ENCODE peak calls at places on chromosomes 1 and 21, in nine cellular contexts. One of them, this sample, is unnamed.

GRCh38 chr21:42063578-42064521 is 7.3 kb upstream of the UMODL1 start:
- DNase-seq in A172: no peak
- DNase-seq in WTC11: no peak
- DNase-seq in stromal cell of bone marrow: no peak
- DNase-seq in fibroblast of mammary gland: peak
- DNase-seq in CD4-positive, alpha-beta memory T cell: peak
- DNase-seq in anterior cingulate cortex: no peak
- DNase-seq in stimulated activated CD8-positive, alpha-beta memory T cell treated with anti-CD3 and anti-CD28 coated beads, Interleukin-15, amount 100 ng/mL, for 4 hours: peak
- DNase-seq in H9: no peak
- DNase-seq in this sample: peak

GRCh38 chr21:36175771-36176565 is 19.3 kb downstream of the DOP1B start:
- DNase-seq in A172: no peak
- DNase-seq in WTC11: no peak
- DNase-seq in stromal cell of bone marrow: no peak
- DNase-seq in fibroblast of mammary gland: no peak
- DNase-seq in CD4-positive, alpha-beta memory T cell: no peak
- DNase-seq in anterior cingulate cortex: no peak
- DNase-seq in stimulated activated CD8-positive, alpha-beta memory T cell treated with anti-CD3 and anti-CD28 coated beads, Interleukin-15, amount 100 ng/mL, for 4 hours: no peak
- DNase-seq in H9: peak
- DNase-seq in this sample: peak

GRCh38 chr1:201282931-201283829 is at the start of gene PKP1:
- DNase-seq in A172: no peak
- DNase-seq in WTC11: peak
- DNase-seq in stromal cell of bone marrow: no peak
- DNase-seq in fibroblast of mammary gland: no peak
- DNase-seq in CD4-positive, alpha-beta memory T cell: no peak
- DNase-seq in anterior cingulate cortex: no peak
- DNase-seq in stimulated activated CD8-positive, alpha-beta memory T cell treated with anti-CD3 and anti-CD28 coated beads, Interleukin-15, amount 100 ng/mL, for 4 hours: no peak
- DNase-seq in H9: peak
- DNase-seq in this sample: no peak

GRCh38 chr1:153534933-153535663 is 693 bp downstream of the S100A6 start:
- DNase-seq in A172: peak
- DNase-seq in WTC11: no peak
- DNase-seq in stromal cell of bone marrow: no peak
- DNase-seq in fibroblast of mammary gland: peak
- DNase-seq in CD4-positive, alpha-beta memory T cell: no peak
- DNase-seq in anterior cingulate cortex: no peak
- DNase-seq in stimulated activated CD8-positive, alpha-beta memory T cell treated with anti-CD3 and anti-CD28 coated beads, Interleukin-15, amount 100 ng/mL, for 4 hours: no peak
- DNase-seq in H9: no peak
- DNase-seq in this sample: no peak

GRCh38 chr1:9726406-9726805 is 74.9 kb downstream of the PIK3CD start:
- DNase-seq in A172: no peak
- DNase-seq in WTC11: no peak
- DNase-seq in stromal cell of bone marrow: no peak
- DNase-seq in fibroblast of mammary gland: no peak
- DNase-seq in CD4-positive, alpha-beta memory T cell: no peak
- DNase-seq in anterior cingulate cortex: no peak
- DNase-seq in stimulated activated CD8-positive, alpha-beta memory T cell treated with anti-CD3 and anti-CD28 coated beads, Interleukin-15, amount 100 ng/mL, for 4 hours: no peak
- DNase-seq in H9: no peak
- DNase-seq in this sample: no peak

GRCh38 chr1:155009221-155009711 is 6.7 kb downstream of the ZBTB7B start:
- DNase-seq in A172: no peak
- DNase-seq in WTC11: no peak
- DNase-seq in stromal cell of bone marrow: no peak
- DNase-seq in fibroblast of mammary gland: no peak
- DNase-seq in CD4-positive, alpha-beta memory T cell: peak
- DNase-seq in anterior cingulate cortex: no peak
- DNase-seq in stimulated activated CD8-positive, alpha-beta memory T cell treated with anti-CD3 and anti-CD28 coated beads, Interleukin-15, amount 100 ng/mL, for 4 hours: no peak
- DNase-seq in H9: no peak
- DNase-seq in this sample: peak

GRCh38 chr1:98500324-98500723 is 161.2 kb upstream of the SNX7 start:
- DNase-seq in A172: no peak
- DNase-seq in WTC11: no peak
- DNase-seq in stromal cell of bone marrow: no peak
- DNase-seq in fibroblast of mammary gland: no peak
- DNase-seq in CD4-positive, alpha-beta memory T cell: no peak
- DNase-seq in anterior cingulate cortex: no peak
- DNase-seq in stimulated activated CD8-positive, alpha-beta memory T cell treated with anti-CD3 and anti-CD28 coated beads, Interleukin-15, amount 100 ng/mL, for 4 hours: no peak
- DNase-seq in H9: no peak
- DNase-seq in this sample: no peak

GRCh38 chr21:36976882-36977651 is 10.6 kb upstream of the HLCS start:
- DNase-seq in A172: peak
- DNase-seq in WTC11: peak
- DNase-seq in stromal cell of bone marrow: peak
- DNase-seq in fibroblast of mammary gland: peak
- DNase-seq in CD4-positive, alpha-beta memory T cell: peak
- DNase-seq in anterior cingulate cortex: no peak
- DNase-seq in stimulated activated CD8-positive, alpha-beta memory T cell treated with anti-CD3 and anti-CD28 coated beads, Interleukin-15, amount 100 ng/mL, for 4 hours: peak
- DNase-seq in H9: peak
- DNase-seq in this sample: peak

GRCh38 chr1:223860051-223860559 is 14.4 kb upstream of the TP53BP2 start:
- DNase-seq in A172: no peak
- DNase-seq in WTC11: no peak
- DNase-seq in stromal cell of bone marrow: no peak
- DNase-seq in fibroblast of mammary gland: no peak
- DNase-seq in CD4-positive, alpha-beta memory T cell: no peak
- DNase-seq in anterior cingulate cortex: no peak
- DNase-seq in stimulated activated CD8-positive, alpha-beta memory T cell treated with anti-CD3 and anti-CD28 coated beads, Interleukin-15, amount 100 ng/mL, for 4 hours: no peak
- DNase-seq in H9: no peak
- DNase-seq in this sample: no peak

GRCh38 chr21:34912022-34912933 is 136.8 kb downstream of the RUNX1 start:
- DNase-seq in A172: no peak
- DNase-seq in WTC11: no peak
- DNase-seq in stromal cell of bone marrow: no peak
- DNase-seq in fibroblast of mammary gland: no peak
- DNase-seq in CD4-positive, alpha-beta memory T cell: no peak
- DNase-seq in anterior cingulate cortex: no peak
- DNase-seq in stimulated activated CD8-positive, alpha-beta memory T cell treated with anti-CD3 and anti-CD28 coated beads, Interleukin-15, amount 100 ng/mL, for 4 hours: no peak
- DNase-seq in H9: no peak
- DNase-seq in this sample: no peak

GRCh38 chr1:221497051-221497450 is 244.8 kb downstream of the DUSP10 start:
- DNase-seq in A172: no peak
- DNase-seq in WTC11: no peak
- DNase-seq in stromal cell of bone marrow: no peak
- DNase-seq in fibroblast of mammary gland: no peak
- DNase-seq in CD4-positive, alpha-beta memory T cell: no peak
- DNase-seq in anterior cingulate cortex: no peak
- DNase-seq in stimulated activated CD8-positive, alpha-beta memory T cell treated with anti-CD3 and anti-CD28 coated beads, Interleukin-15, amount 100 ng/mL, for 4 hours: no peak
- DNase-seq in H9: no peak
- DNase-seq in this sample: no peak

GRCh38 chr1:113178522-113178921 is 105.5 kb downstream of the LRIG2 start:
- DNase-seq in A172: no peak
- DNase-seq in WTC11: no peak
- DNase-seq in stromal cell of bone marrow: no peak
- DNase-seq in fibroblast of mammary gland: no peak
- DNase-seq in CD4-positive, alpha-beta memory T cell: no peak
- DNase-seq in anterior cingulate cortex: no peak
- DNase-seq in stimulated activated CD8-positive, alpha-beta memory T cell treated with anti-CD3 and anti-CD28 coated beads, Interleukin-15, amount 100 ng/mL, for 4 hours: no peak
- DNase-seq in H9: no peak
- DNase-seq in this sample: no peak

GRCh38 chr1:116166655-116167054 is 55.5 kb downstream of the MAB21L3 start:
- DNase-seq in A172: no peak
- DNase-seq in WTC11: no peak
- DNase-seq in stromal cell of bone marrow: no peak
- DNase-seq in fibroblast of mammary gland: no peak
- DNase-seq in CD4-positive, alpha-beta memory T cell: no peak
- DNase-seq in anterior cingulate cortex: no peak
- DNase-seq in stimulated activated CD8-positive, alpha-beta memory T cell treated with anti-CD3 and anti-CD28 coated beads, Interleukin-15, amount 100 ng/mL, for 4 hours: no peak
- DNase-seq in H9: no peak
- DNase-seq in this sample: no peak

GRCh38 chr1:172976222-172977041 is 74.3 kb downstream of the TNFSF18 start:
- DNase-seq in A172: peak
- DNase-seq in WTC11: no peak
- DNase-seq in stromal cell of bone marrow: peak
- DNase-seq in fibroblast of mammary gland: peak
- DNase-seq in CD4-positive, alpha-beta memory T cell: no peak
- DNase-seq in anterior cingulate cortex: no peak
- DNase-seq in stimulated activated CD8-positive, alpha-beta memory T cell treated with anti-CD3 and anti-CD28 coated beads, Interleukin-15, amount 100 ng/mL, for 4 hours: no peak
- DNase-seq in H9: no peak
- DNase-seq in this sample: no peak

GRCh38 chr1:150053911-150054310 is 13.7 kb upstream of the VPS45 start:
- DNase-seq in A172: no peak
- DNase-seq in WTC11: no peak
- DNase-seq in stromal cell of bone marrow: no peak
- DNase-seq in fibroblast of mammary gland: no peak
- DNase-seq in CD4-positive, alpha-beta memory T cell: no peak
- DNase-seq in anterior cingulate cortex: no peak
- DNase-seq in stimulated activated CD8-positive, alpha-beta memory T cell treated with anti-CD3 and anti-CD28 coated beads, Interleukin-15, amount 100 ng/mL, for 4 hours: no peak
- DNase-seq in H9: no peak
- DNase-seq in this sample: no peak

GRCh38 chr1:63693956-63694607 is 79.7 kb upstream of the ROR1 start:
- DNase-seq in A172: peak
- DNase-seq in WTC11: no peak
- DNase-seq in stromal cell of bone marrow: peak
- DNase-seq in fibroblast of mammary gland: peak
- DNase-seq in CD4-positive, alpha-beta memory T cell: no peak
- DNase-seq in anterior cingulate cortex: no peak
- DNase-seq in stimulated activated CD8-positive, alpha-beta memory T cell treated with anti-CD3 and anti-CD28 coated beads, Interleukin-15, amount 100 ng/mL, for 4 hours: no peak
- DNase-seq in H9: no peak
- DNase-seq in this sample: no peak

GRCh38 chr1:10651377-10651776 is 145.1 kb downstream of the CASZ1 start:
- DNase-seq in A172: peak
- DNase-seq in WTC11: no peak
- DNase-seq in stromal cell of bone marrow: no peak
- DNase-seq in fibroblast of mammary gland: no peak
- DNase-seq in CD4-positive, alpha-beta memory T cell: no peak
- DNase-seq in anterior cingulate cortex: no peak
- DNase-seq in stimulated activated CD8-positive, alpha-beta memory T cell treated with anti-CD3 and anti-CD28 coated beads, Interleukin-15, amount 100 ng/mL, for 4 hours: no peak
- DNase-seq in H9: peak
- DNase-seq in this sample: no peak

GRCh38 chr1:54604572-54605370 is 18.6 kb downstream of the FAM151A start:
- DNase-seq in A172: peak
- DNase-seq in WTC11: no peak
- DNase-seq in stromal cell of bone marrow: no peak
- DNase-seq in fibroblast of mammary gland: no peak
- DNase-seq in CD4-positive, alpha-beta memory T cell: no peak
- DNase-seq in anterior cingulate cortex: no peak
- DNase-seq in stimulated activated CD8-positive, alpha-beta memory T cell treated with anti-CD3 and anti-CD28 coated beads, Interleukin-15, amount 100 ng/mL, for 4 hours: no peak
- DNase-seq in H9: no peak
- DNase-seq in this sample: no peak

GRCh38 chr1:24112381-24113169 is 640 bp upstream of the MYOM3 start:
- DNase-seq in A172: peak
- DNase-seq in WTC11: peak
- DNase-seq in stromal cell of bone marrow: peak
- DNase-seq in fibroblast of mammary gland: peak
- DNase-seq in CD4-positive, alpha-beta memory T cell: peak
- DNase-seq in anterior cingulate cortex: peak
- DNase-seq in stimulated activated CD8-positive, alpha-beta memory T cell treated with anti-CD3 and anti-CD28 coated beads, Interleukin-15, amount 100 ng/mL, for 4 hours: peak
- DNase-seq in H9: peak
- DNase-seq in this sample: peak

GRCh38 chr21:38956006-38956405 is 150.3 kb downstream of the ETS2 start:
- DNase-seq in A172: no peak
- DNase-seq in WTC11: no peak
- DNase-seq in stromal cell of bone marrow: no peak
- DNase-seq in fibroblast of mammary gland: no peak
- DNase-seq in CD4-positive, alpha-beta memory T cell: no peak
- DNase-seq in anterior cingulate cortex: no peak
- DNase-seq in stimulated activated CD8-positive, alpha-beta memory T cell treated with anti-CD3 and anti-CD28 coated beads, Interleukin-15, amount 100 ng/mL, for 4 hours: no peak
- DNase-seq in H9: no peak
- DNase-seq in this sample: no peak

GRCh38 chr1:79745928-79746327 is 739.4 kb upstream of the ADGRL4 start:
- DNase-seq in A172: no peak
- DNase-seq in WTC11: no peak
- DNase-seq in stromal cell of bone marrow: no peak
- DNase-seq in fibroblast of mammary gland: peak
- DNase-seq in CD4-positive, alpha-beta memory T cell: no peak
- DNase-seq in anterior cingulate cortex: no peak
- DNase-seq in stimulated activated CD8-positive, alpha-beta memory T cell treated with anti-CD3 and anti-CD28 coated beads, Interleukin-15, amount 100 ng/mL, for 4 hours: no peak
- DNase-seq in H9: no peak
- DNase-seq in this sample: no peak

GRCh38 chr1:161749509-161750407 is at the start of gene DUSP12:
- DNase-seq in A172: peak
- DNase-seq in WTC11: peak
- DNase-seq in stromal cell of bone marrow: peak
- DNase-seq in fibroblast of mammary gland: peak
- DNase-seq in CD4-positive, alpha-beta memory T cell: peak
- DNase-seq in anterior cingulate cortex: peak
- DNase-seq in stimulated activated CD8-positive, alpha-beta memory T cell treated with anti-CD3 and anti-CD28 coated beads, Interleukin-15, amount 100 ng/mL, for 4 hours: peak
- DNase-seq in H9: peak
- DNase-seq in this sample: peak

GRCh38 chr1:18534810-18535205 is 54.1 kb downstream of the KLHDC7A start:
- DNase-seq in A172: no peak
- DNase-seq in WTC11: no peak
- DNase-seq in stromal cell of bone marrow: no peak
- DNase-seq in fibroblast of mammary gland: no peak
- DNase-seq in CD4-positive, alpha-beta memory T cell: no peak
- DNase-seq in anterior cingulate cortex: no peak
- DNase-seq in stimulated activated CD8-positive, alpha-beta memory T cell treated with anti-CD3 and anti-CD28 coated beads, Interleukin-15, amount 100 ng/mL, for 4 hours: no peak
- DNase-seq in H9: peak
- DNase-seq in this sample: no peak

GRCh38 chr1:15063783-15064182 is 89.8 kb upstream of the TMEM51 start:
- DNase-seq in A172: no peak
- DNase-seq in WTC11: no peak
- DNase-seq in stromal cell of bone marrow: no peak
- DNase-seq in fibroblast of mammary gland: no peak
- DNase-seq in CD4-positive, alpha-beta memory T cell: no peak
- DNase-seq in anterior cingulate cortex: no peak
- DNase-seq in stimulated activated CD8-positive, alpha-beta memory T cell treated with anti-CD3 and anti-CD28 coated beads, Interleukin-15, amount 100 ng/mL, for 4 hours: no peak
- DNase-seq in H9: no peak
- DNase-seq in this sample: no peak

GRCh38 chr1:96116707-96117106 is 604.9 kb upstream of the PTBP2 start:
- DNase-seq in A172: no peak
- DNase-seq in WTC11: no peak
- DNase-seq in stromal cell of bone marrow: no peak
- DNase-seq in fibroblast of mammary gland: no peak
- DNase-seq in CD4-positive, alpha-beta memory T cell: no peak
- DNase-seq in anterior cingulate cortex: no peak
- DNase-seq in stimulated activated CD8-positive, alpha-beta memory T cell treated with anti-CD3 and anti-CD28 coated beads, Interleukin-15, amount 100 ng/mL, for 4 hours: no peak
- DNase-seq in H9: no peak
- DNase-seq in this sample: no peak

GRCh38 chr1:212482006-212482351 is 49.3 kb downstream of the NENF start:
- DNase-seq in A172: peak
- DNase-seq in WTC11: no peak
- DNase-seq in stromal cell of bone marrow: no peak
- DNase-seq in fibroblast of mammary gland: peak
- DNase-seq in CD4-positive, alpha-beta memory T cell: no peak
- DNase-seq in anterior cingulate cortex: no peak
- DNase-seq in stimulated activated CD8-positive, alpha-beta memory T cell treated with anti-CD3 and anti-CD28 coated beads, Interleukin-15, amount 100 ng/mL, for 4 hours: no peak
- DNase-seq in H9: no peak
- DNase-seq in this sample: no peak

GRCh38 chr1:212479188-212479587 is 46.5 kb downstream of the NENF start:
- DNase-seq in A172: no peak
- DNase-seq in WTC11: no peak
- DNase-seq in stromal cell of bone marrow: no peak
- DNase-seq in fibroblast of mammary gland: no peak
- DNase-seq in CD4-positive, alpha-beta memory T cell: no peak
- DNase-seq in anterior cingulate cortex: no peak
- DNase-seq in stimulated activated CD8-positive, alpha-beta memory T cell treated with anti-CD3 and anti-CD28 coated beads, Interleukin-15, amount 100 ng/mL, for 4 hours: no peak
- DNase-seq in H9: no peak
- DNase-seq in this sample: no peak

GRCh38 chr21:15293251-15293650 is 228.5 kb upstream of the NRIP1 start:
- DNase-seq in A172: peak
- DNase-seq in WTC11: no peak
- DNase-seq in stromal cell of bone marrow: peak
- DNase-seq in fibroblast of mammary gland: peak
- DNase-seq in CD4-positive, alpha-beta memory T cell: no peak
- DNase-seq in anterior cingulate cortex: no peak
- DNase-seq in stimulated activated CD8-positive, alpha-beta memory T cell treated with anti-CD3 and anti-CD28 coated beads, Interleukin-15, amount 100 ng/mL, for 4 hours: no peak
- DNase-seq in H9: no peak
- DNase-seq in this sample: no peak

GRCh38 chr1:53619811-53620619 is 118.9 kb downstream of the GLIS1 start:
- DNase-seq in A172: peak
- DNase-seq in WTC11: no peak
- DNase-seq in stromal cell of bone marrow: no peak
- DNase-seq in fibroblast of mammary gland: peak
- DNase-seq in CD4-positive, alpha-beta memory T cell: no peak
- DNase-seq in anterior cingulate cortex: peak
- DNase-seq in stimulated activated CD8-positive, alpha-beta memory T cell treated with anti-CD3 and anti-CD28 coated beads, Interleukin-15, amount 100 ng/mL, for 4 hours: no peak
- DNase-seq in H9: peak
- DNase-seq in this sample: no peak

GRCh38 chr1:9719978-9720722 is 68.6 kb downstream of the PIK3CD start:
- DNase-seq in A172: no peak
- DNase-seq in WTC11: peak
- DNase-seq in stromal cell of bone marrow: no peak
- DNase-seq in fibroblast of mammary gland: no peak
- DNase-seq in CD4-positive, alpha-beta memory T cell: no peak
- DNase-seq in anterior cingulate cortex: no peak
- DNase-seq in stimulated activated CD8-positive, alpha-beta memory T cell treated with anti-CD3 and anti-CD28 coated beads, Interleukin-15, amount 100 ng/mL, for 4 hours: no peak
- DNase-seq in H9: peak
- DNase-seq in this sample: no peak

GRCh38 chr1:2248127-2248826 is 20.2 kb downstream of the SKI start:
- DNase-seq in A172: no peak
- DNase-seq in WTC11: peak
- DNase-seq in stromal cell of bone marrow: no peak
- DNase-seq in fibroblast of mammary gland: no peak
- DNase-seq in CD4-positive, alpha-beta memory T cell: no peak
- DNase-seq in anterior cingulate cortex: no peak
- DNase-seq in stimulated activated CD8-positive, alpha-beta memory T cell treated with anti-CD3 and anti-CD28 coated beads, Interleukin-15, amount 100 ng/mL, for 4 hours: no peak
- DNase-seq in H9: peak
- DNase-seq in this sample: no peak

This sample was measured in WERI-Rb-1.